ENCODE peak calls at places on chromosomes 11 and 22, in four cellular contexts. E, K, U and W are unnamed samples.
A peak's percentile ranks its signal among the peaks of the same experiment; 100 is the strongest.

GRCh38 chr11:57498540-57498939 is 17.0 kb downstream of the SLC43A1 start:
- DNase-seq in U (no peak), E (no peak), K (no peak), W (no peak)

GRCh38 chr22:42673898-42674390 is 24.8 kb upstream of the CYB5R3 start:
- DNase-seq in E (no peak), K (no peak), U (no peak), W (no peak)

GRCh38 chr11:92505689-92506088 is 281.1 kb downstream of the FAT3 start:
- DNase-seq in U (no peak), E (no peak), K (no peak), W (no peak)

GRCh38 chr11:110076388-110076965 is 16.7 kb upstream of the ZC3H12C start:
- DNase-seq in U (no peak), K (no peak), E (peak; percentile 55), W (no peak)

GRCh38 chr11:75820636-75821035 is 5.6 kb downstream of the UVRAG start:
- DNase-seq in U (no peak), K (no peak), E (no peak), W (no peak)

GRCh38 chr11:34337016-34337415 is 20.8 kb downstream of the ABTB2 start:
- DNase-seq in E (no peak), K (no peak), U (no peak), W (peak; percentile 66)

GRCh38 chr11:37353192-37353591 is 755.2 kb upstream of the RAG2 start:
- DNase-seq in K (no peak), U (no peak), E (no peak), W (no peak)

GRCh38 chr11:2877474-2877873 is 8.1 kb downstream of the CDKN1C start:
- DNase-seq in E (no peak), U (no peak), K (no peak), W (no peak)

GRCh38 chr11:105635466-105635865 is 25.6 kb downstream of the GRIA4 start:
- DNase-seq in K (no peak), U (no peak), E (no peak), W (no peak)

GRCh38 chr22:17085277-17086091 is 684 bp downstream of the IL17RA start:
- DNase-seq in K (no peak), E (peak; percentile 65), U (no peak), W (peak; percentile 33)

GRCh38 chr11:116500002-116500832 is 272.6 kb downstream of the BUD13 start:
- DNase-seq in U (no peak), K (no peak), E (no peak), W (no peak)

GRCh38 chr11:34044664-34045485 is 6.7 kb upstream of the CAPRIN1 start:
- DNase-seq in U (no peak), E (no peak), K (no peak), W (no peak)

GRCh38 chr11:71964641-71965040 is 34.1 kb upstream of the IL18BP start:
- DNase-seq in E (no peak), K (no peak), U (no peak), W (no peak)

GRCh38 chr11:1736447-1736992 is 13.9 kb downstream of the IFITM10 start:
- DNase-seq in E (no peak), K (no peak), U (no peak), W (no peak)
- H3K27me3 ChIP-seq in E (no peaks in the 10 kb centered on the region), K (peaks cover 10% of the 10 kb centered on the region), U (no peaks in the 10 kb centered on the region), W (no peaks in the 10 kb centered on the region)

GRCh38 chr11:67435727-67436458 is 1.6 kb downstream of the PTPRCAP start:
- DNase-seq in K (no peak), U (no peak), E (no peak), W (no peak)
- TF ChIP-seq POLR2A in K (no peak), U (no peak), E (no peak), W (no peak)

DNA sequence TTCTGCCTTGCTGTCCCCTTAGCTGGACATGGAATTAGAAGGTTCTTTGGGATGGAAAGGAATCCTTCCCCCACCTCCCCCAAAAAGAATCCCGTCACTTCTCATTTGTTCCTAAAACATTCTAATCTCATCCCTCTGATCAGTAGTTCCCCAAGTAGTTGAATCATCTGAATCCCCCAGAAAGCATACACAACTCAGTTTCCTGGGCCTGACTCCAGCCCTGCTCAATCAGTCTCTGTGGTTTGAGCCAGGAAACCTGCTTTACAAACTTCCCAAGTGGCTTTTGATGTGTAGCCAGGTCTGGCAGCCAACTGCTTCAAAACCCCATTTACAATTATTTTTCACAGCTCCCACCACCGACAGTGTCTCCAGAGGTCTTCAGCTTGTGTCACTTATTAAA is 20.2 kb downstream of the C22orf31 start:
- DNase-seq in U (no peak), K (no peak), E (no peak), W (peak; percentile 66)
- H3K4me3 ChIP-seq in U (no peak overlapping the region), K (no peak overlapping the region), E (no peak overlapping the region), W (no peak overlapping the region)

DNA sequence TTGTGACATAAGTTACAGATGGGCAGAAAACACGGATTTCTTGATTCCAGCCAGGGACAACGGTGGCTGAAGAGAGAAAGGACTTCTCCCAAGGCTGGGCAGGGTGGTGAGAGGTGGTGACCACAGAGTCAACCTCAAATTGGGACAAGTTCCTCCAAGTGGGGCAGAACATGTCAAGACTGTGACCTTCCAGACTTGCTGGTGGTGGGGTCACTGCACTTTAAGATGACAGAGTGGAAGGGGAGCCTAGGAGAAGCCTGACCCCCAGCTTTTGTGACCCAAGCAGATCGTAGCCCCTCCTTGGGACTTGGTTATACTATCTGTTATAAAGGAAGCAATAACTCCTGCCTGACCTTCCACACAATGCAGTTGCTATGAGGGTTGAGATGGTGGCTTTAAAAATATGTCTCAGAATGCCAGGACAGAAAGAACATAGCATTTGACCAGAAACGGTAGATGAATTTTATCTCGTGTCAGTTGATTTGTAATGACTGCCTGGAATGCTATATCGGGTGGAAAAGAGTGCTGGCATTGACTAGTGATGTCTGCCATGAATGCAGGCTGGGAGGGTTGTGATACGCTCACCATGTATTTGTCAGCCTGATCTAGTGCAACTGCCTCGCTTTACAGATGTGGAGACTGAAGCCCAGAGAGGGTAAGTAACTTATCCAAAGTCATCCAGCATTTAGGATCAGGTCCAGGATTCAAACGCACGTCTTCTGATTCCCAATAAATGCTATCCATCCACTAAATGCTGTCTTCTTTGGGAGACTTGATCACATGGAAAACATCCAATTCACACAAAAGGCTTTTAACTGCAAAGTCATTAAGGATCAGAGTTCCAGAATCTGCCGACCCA is 18.3 kb downstream of the TST start:
- DNase-seq in K (no peak), U (no peak), E (no peak), W (no peak)
- H3K27me3 ChIP-seq in K (no peaks in the 10 kb centered on the region), U (no peaks in the 10 kb centered on the region), E (no peaks in the 10 kb centered on the region), W (no peaks in the 10 kb centered on the region)

GRCh38 chr22:29226246-29226981 is 20.7 kb downstream of the EMID1 start:
- DNase-seq in K (no peak), U (no peak), E (no peak), W (no peak)
- TF ChIP-seq POLR2A in K (no peak), U (no peak), E (no peak), W (no peak)

GRCh38 chr11:68380786-68381622 is 68.6 kb downstream of the LRP5 start:
- DNase-seq in K (no peak), U (no peak), E (no peak), W (no peak)
- H3K4me3 ChIP-seq in K (no peak overlapping the region), U (peak overlapping the region; percentile 44), E (no peak overlapping the region), W (no peak overlapping the region)

GRCh38 chr11:122277553-122277952 is 161.5 kb upstream of the BLID start:
- DNase-seq in K (no peak), U (no peak), E (no peak), W (no peak)
- H3K27me3 ChIP-seq in K (no peaks in the 10 kb centered on the region), U (no peaks in the 10 kb centered on the region), E (no peaks in the 10 kb centered on the region), W (no peaks in the 10 kb centered on the region)

GRCh38 chr22:43826142-43827093 is 14.3 kb upstream of the EFCAB6 start:
- DNase-seq in U (no peak), E (no peak), K (no peak), W (no peak)
- TF ChIP-seq POLR2A in U (no peak), E (no peak), K (no peak), W (no peak)